ENCODE peak calls at places on chromosomes 5 and 9, in four cellular contexts. E is effector memory CD4-positive, alpha-beta T cell; P is sigmoid colon; T is pancreas. Q is an unnamed sample.
A peak's percentile ranks its signal among the peaks of the same experiment; 100 is the strongest.

GRCh38 chr9:38338359-38339014 is 54.0 kb upstream of the ALDH1B1 start:
- DNase-seq in E (no peak), P (peak; percentile 15), T (no peak), Q (no peak)

GRCh38 chr5:27217160-27217956 is 179.0 kb upstream of the CDH9 start:
- DNase-seq in E (no peak), P (no peak), T (no peak), Q (peak; percentile 48)

GRCh38 chr9:91750343-91750742 is 199.7 kb downstream of the ROR2 start:
- DNase-seq in E (no peak), P (no peak), T (no peak), Q (peak; percentile 44)

GRCh38 chr9:94011134-94011533 is 56.0 kb upstream of the BARX1 start:
- DNase-seq in E (no peak), P (no peak), T (no peak), Q (no peak)

GRCh38 chr5:55234171-55234700 is 828 bp upstream of the CCNO start:
- DNase-seq in E (no peak), P (no peak), T (peak; percentile 63), Q (no peak)

GRCh38 chr9:121563881-121564460 is 64.3 kb upstream of the GGTA1 start:
- DNase-seq in E (no peak), P (no peak), T (no peak), Q (no peak)

GRCh38 chr9:16316911-16317817 is 553.3 kb downstream of the BNC2 start:
- DNase-seq in E (no peak), P (peak; percentile 32), T (no peak), Q (no peak)

GRCh38 chr5:97903742-97904141 is 720.7 kb upstream of the RIOK2 start:
- DNase-seq in E (no peak), P (no peak), T (no peak), Q (no peak)

DNA sequence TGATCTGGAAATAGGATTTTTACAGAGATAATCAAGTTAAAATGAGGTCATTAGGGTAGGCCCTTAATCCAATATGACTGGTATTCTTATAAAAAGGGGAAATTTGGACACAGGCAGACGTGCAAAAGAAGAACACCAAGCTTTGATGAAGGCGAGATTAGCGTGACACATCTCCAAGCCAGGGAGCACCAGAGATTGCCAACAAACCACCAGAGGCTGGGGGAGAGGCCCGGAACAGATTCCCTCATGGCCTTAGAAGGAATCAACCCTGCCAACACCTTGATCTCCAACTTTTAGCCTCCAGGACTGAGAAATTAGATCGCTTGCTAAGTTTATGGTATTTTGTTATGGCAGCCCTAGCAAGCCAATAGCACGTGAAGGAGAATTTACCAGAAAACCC is 10.8 kb upstream of the ARSI start:
- DNase-seq in E (no peak), P (no peak), T (no peak), Q (no peak)
- H3K4me1 ChIP-seq in E (no peaks in the 10 kb centered on the region), P (no peaks in the 10 kb centered on the region), T (no peaks in the 10 kb centered on the region), Q (no peaks in the 10 kb centered on the region)

GRCh38 chr9:109478665-109479380 is 19.3 kb downstream of the PTPN3 start:
- DNase-seq in E (no peak), P (no peak), T (no peak), Q (no peak)
- H3K4me3 ChIP-seq in E (no peak overlapping the region), P (no peak overlapping the region), T (no peak overlapping the region), Q (no peak overlapping the region)

GRCh38 chr5:154829181-154829588 is 21.2 kb downstream of the FAXDC2 start:
- DNase-seq in E (no peak), P (peak; percentile 15), T (no peak), Q (no peak)

GRCh38 chr5:154830219-154830595 is 20.2 kb downstream of the FAXDC2 start:
- DNase-seq in E (no peak), P (peak; percentile 12), T (no peak), Q (no peak)

GRCh38 chr5:154831451-154831850 is 19.0 kb downstream of the FAXDC2 start:
- DNase-seq in E (no peak), P (peak; percentile 52), T (no peak), Q (no peak)

GRCh38 chr5:154829589-154830218 is 20.7 kb downstream of the FAXDC2 start:
- DNase-seq in E (peak; percentile 9), P (peak; percentile 54), T (no peak), Q (no peak)

GRCh38 chr5:154830596-154830995 is 19.8 kb downstream of the FAXDC2 start:
- DNase-seq in E (no peak), P (no peak), T (no peak), Q (no peak)
- H3K36me3 ChIP-seq in E (no peaks in the 10 kb centered on the region), P (peaks cover 62% of the 10 kb centered on the region), T (no peaks in the 10 kb centered on the region), Q (peaks cover 4% of the 10 kb centered on the region)

GRCh38 chr5:148849461-148849860 is 23.1 kb downstream of the ADRB2 start:
- DNase-seq in E (no peak), P (no peak), T (no peak), Q (no peak)
- H3K4me1 ChIP-seq in E (peaks cover 12% of the 10 kb centered on the region), P (no peaks in the 10 kb centered on the region), T (no peaks in the 10 kb centered on the region), Q (peaks cover 11% of the 10 kb centered on the region)

Q was measured in spleen.